ENCODE peak calls at places on chromosome 4, in ten cellular contexts. One of them, this sample, is unnamed.

GRCh38 chr4:86451560-86452322 is 91.9 kb upstream of the MAPK10 start:
- DNase-seq in GM12891: no peak
- DNase-seq in neural progenitor cell: peak; percentile 20
- DNase-seq in stimulated activated CD4-positive, alpha-beta T cell treated with anti-CD3 and anti-CD28 coated beads, Interleukin-4, amount 100 ng/mL, for 1 hour: no peak
- DNase-seq in NCI-H82: no peak
- DNase-seq in DMS153: no peak
- DNase-seq in HEK293T: no peak
- DNase-seq in SHP77 treated with DMSO at 0.1 percent for 48 hours: peak; percentile 36
- DNase-seq in fibroblast of gingiva: peak; percentile 6
- DNase-seq in midbrain: peak; percentile 1
- DNase-seq in this sample: peak; percentile 18

GRCh38 chr4:128757712-128758111 is 51.8 kb upstream of the JADE1 start:
- DNase-seq in GM12891: no peak
- DNase-seq in neural progenitor cell: peak; percentile 53
- DNase-seq in stimulated activated CD4-positive, alpha-beta T cell treated with anti-CD3 and anti-CD28 coated beads, Interleukin-4, amount 100 ng/mL, for 1 hour: no peak
- DNase-seq in NCI-H82: peak; percentile 70
- DNase-seq in DMS153: peak; percentile 26
- DNase-seq in HEK293T: peak; percentile 16
- DNase-seq in SHP77 treated with DMSO at 0.1 percent for 48 hours: no peak
- DNase-seq in fibroblast of gingiva: peak; percentile 53
- DNase-seq in midbrain: peak; percentile 40
- DNase-seq in this sample: no peak

GRCh38 chr4:87819281-87819919 is 13.4 kb upstream of the MEPE start:
- DNase-seq in GM12891: no peak
- DNase-seq in neural progenitor cell: peak; percentile 18
- DNase-seq in stimulated activated CD4-positive, alpha-beta T cell treated with anti-CD3 and anti-CD28 coated beads, Interleukin-4, amount 100 ng/mL, for 1 hour: no peak
- DNase-seq in NCI-H82: no peak
- DNase-seq in DMS153: no peak
- DNase-seq in HEK293T: no peak
- DNase-seq in SHP77 treated with DMSO at 0.1 percent for 48 hours: no peak
- DNase-seq in fibroblast of gingiva: no peak
- DNase-seq in midbrain: no peak
- DNase-seq in this sample: peak; percentile 26

GRCh38 chr4:176824645-176825366 is 32.1 kb upstream of the VEGFC start:
- DNase-seq in GM12891: no peak
- DNase-seq in neural progenitor cell: no peak
- DNase-seq in stimulated activated CD4-positive, alpha-beta T cell treated with anti-CD3 and anti-CD28 coated beads, Interleukin-4, amount 100 ng/mL, for 1 hour: no peak
- DNase-seq in NCI-H82: no peak
- DNase-seq in DMS153: no peak
- DNase-seq in HEK293T: no peak
- DNase-seq in SHP77 treated with DMSO at 0.1 percent for 48 hours: no peak
- DNase-seq in fibroblast of gingiva: no peak
- DNase-seq in midbrain: no peak
- DNase-seq in this sample: no peak

GRCh38 chr4:86033171-86033570 is 326.7 kb downstream of the MAPK10 start:
- DNase-seq in GM12891: no peak
- DNase-seq in neural progenitor cell: no peak
- DNase-seq in stimulated activated CD4-positive, alpha-beta T cell treated with anti-CD3 and anti-CD28 coated beads, Interleukin-4, amount 100 ng/mL, for 1 hour: no peak
- DNase-seq in NCI-H82: no peak
- DNase-seq in DMS153: no peak
- DNase-seq in HEK293T: no peak
- DNase-seq in SHP77 treated with DMSO at 0.1 percent for 48 hours: no peak
- DNase-seq in fibroblast of gingiva: peak; percentile 99
- DNase-seq in midbrain: peak; percentile 49
- DNase-seq in this sample: no peak

GRCh38 chr4:148021706-148022105 is 289.8 kb downstream of the ARHGAP10 start:
- DNase-seq in GM12891: no peak
- DNase-seq in neural progenitor cell: no peak
- DNase-seq in stimulated activated CD4-positive, alpha-beta T cell treated with anti-CD3 and anti-CD28 coated beads, Interleukin-4, amount 100 ng/mL, for 1 hour: no peak
- DNase-seq in NCI-H82: no peak
- DNase-seq in DMS153: no peak
- DNase-seq in HEK293T: no peak
- DNase-seq in SHP77 treated with DMSO at 0.1 percent for 48 hours: no peak
- DNase-seq in fibroblast of gingiva: no peak
- DNase-seq in midbrain: no peak
- DNase-seq in this sample: no peak

GRCh38 chr4:114921790-114922581 is 191.4 kb downstream of the NDST4 start:
- DNase-seq in GM12891: no peak
- DNase-seq in neural progenitor cell: peak; percentile 30
- DNase-seq in stimulated activated CD4-positive, alpha-beta T cell treated with anti-CD3 and anti-CD28 coated beads, Interleukin-4, amount 100 ng/mL, for 1 hour: no peak
- DNase-seq in NCI-H82: no peak
- DNase-seq in DMS153: peak; percentile 71
- DNase-seq in HEK293T: no peak
- DNase-seq in SHP77 treated with DMSO at 0.1 percent for 48 hours: peak; percentile 70
- DNase-seq in fibroblast of gingiva: no peak
- DNase-seq in midbrain: no peak
- DNase-seq in this sample: no peak

GRCh38 chr4:11622961-11623725 is 194.4 kb upstream of the HS3ST1 start:
- DNase-seq in GM12891: no peak
- DNase-seq in neural progenitor cell: peak; percentile 7
- DNase-seq in stimulated activated CD4-positive, alpha-beta T cell treated with anti-CD3 and anti-CD28 coated beads, Interleukin-4, amount 100 ng/mL, for 1 hour: no peak
- DNase-seq in NCI-H82: no peak
- DNase-seq in DMS153: no peak
- DNase-seq in HEK293T: no peak
- DNase-seq in SHP77 treated with DMSO at 0.1 percent for 48 hours: no peak
- DNase-seq in fibroblast of gingiva: no peak
- DNase-seq in midbrain: no peak
- DNase-seq in this sample: no peak

GRCh38 chr4:152946460-152946859 is 10.3 kb downstream of the FHDC1 start:
- DNase-seq in GM12891: no peak
- DNase-seq in neural progenitor cell: no peak
- DNase-seq in stimulated activated CD4-positive, alpha-beta T cell treated with anti-CD3 and anti-CD28 coated beads, Interleukin-4, amount 100 ng/mL, for 1 hour: no peak
- DNase-seq in NCI-H82: peak; percentile 58
- DNase-seq in DMS153: no peak
- DNase-seq in HEK293T: no peak
- DNase-seq in SHP77 treated with DMSO at 0.1 percent for 48 hours: no peak
- DNase-seq in fibroblast of gingiva: no peak
- DNase-seq in midbrain: no peak
- DNase-seq in this sample: no peak

GRCh38 chr4:86319390-86319789 is 40.5 kb downstream of the MAPK10 start:
- DNase-seq in GM12891: no peak
- DNase-seq in neural progenitor cell: no peak
- DNase-seq in stimulated activated CD4-positive, alpha-beta T cell treated with anti-CD3 and anti-CD28 coated beads, Interleukin-4, amount 100 ng/mL, for 1 hour: no peak
- DNase-seq in NCI-H82: no peak
- DNase-seq in DMS153: no peak
- DNase-seq in HEK293T: no peak
- DNase-seq in SHP77 treated with DMSO at 0.1 percent for 48 hours: no peak
- DNase-seq in fibroblast of gingiva: no peak
- DNase-seq in midbrain: no peak
- DNase-seq in this sample: no peak

GRCh38 chr4:77021614-77022089 is 54.1 kb downstream of the CCNI start:
- DNase-seq in GM12891: no peak
- DNase-seq in neural progenitor cell: no peak
- DNase-seq in stimulated activated CD4-positive, alpha-beta T cell treated with anti-CD3 and anti-CD28 coated beads, Interleukin-4, amount 100 ng/mL, for 1 hour: no peak
- DNase-seq in NCI-H82: no peak
- DNase-seq in DMS153: no peak
- DNase-seq in HEK293T: no peak
- DNase-seq in SHP77 treated with DMSO at 0.1 percent for 48 hours: no peak
- DNase-seq in fibroblast of gingiva: peak; percentile 96
- DNase-seq in midbrain: no peak
- DNase-seq in this sample: peak; percentile 30

GRCh38 chr4:97139796-97140195 is 1003.5 kb downstream of the STPG2 start:
- DNase-seq in GM12891: no peak
- DNase-seq in neural progenitor cell: no peak
- DNase-seq in stimulated activated CD4-positive, alpha-beta T cell treated with anti-CD3 and anti-CD28 coated beads, Interleukin-4, amount 100 ng/mL, for 1 hour: no peak
- DNase-seq in NCI-H82: no peak
- DNase-seq in DMS153: no peak
- DNase-seq in HEK293T: no peak
- DNase-seq in SHP77 treated with DMSO at 0.1 percent for 48 hours: no peak
- DNase-seq in fibroblast of gingiva: no peak
- DNase-seq in midbrain: no peak
- DNase-seq in this sample: no peak

GRCh38 chr4:35730414-35730813 is 513.9 kb downstream of the ARAP2 start:
- DNase-seq in GM12891: no peak
- DNase-seq in neural progenitor cell: no peak
- DNase-seq in stimulated activated CD4-positive, alpha-beta T cell treated with anti-CD3 and anti-CD28 coated beads, Interleukin-4, amount 100 ng/mL, for 1 hour: no peak
- DNase-seq in NCI-H82: no peak
- DNase-seq in DMS153: no peak
- DNase-seq in HEK293T: no peak
- DNase-seq in SHP77 treated with DMSO at 0.1 percent for 48 hours: no peak
- DNase-seq in fibroblast of gingiva: no peak
- DNase-seq in midbrain: no peak
- DNase-seq in this sample: no peak

GRCh38 chr4:147590249-147590920 is 26.8 kb upstream of the TMEM184C start:
- DNase-seq in GM12891: peak; percentile 21
- DNase-seq in neural progenitor cell: peak; percentile 76
- DNase-seq in stimulated activated CD4-positive, alpha-beta T cell treated with anti-CD3 and anti-CD28 coated beads, Interleukin-4, amount 100 ng/mL, for 1 hour: peak; percentile 32
- DNase-seq in NCI-H82: peak; percentile 63
- DNase-seq in DMS153: no peak
- DNase-seq in HEK293T: peak; percentile 57
- DNase-seq in SHP77 treated with DMSO at 0.1 percent for 48 hours: peak; percentile 8
- DNase-seq in fibroblast of gingiva: peak; percentile 57
- DNase-seq in midbrain: peak; percentile 77
- DNase-seq in this sample: peak; percentile 55

GRCh38 chr4:165207016-165207430 is 338 bp upstream of the KLHL2 start:
- DNase-seq in GM12891: peak; percentile 10
- DNase-seq in neural progenitor cell: peak; percentile 37
- DNase-seq in stimulated activated CD4-positive, alpha-beta T cell treated with anti-CD3 and anti-CD28 coated beads, Interleukin-4, amount 100 ng/mL, for 1 hour: no peak
- DNase-seq in NCI-H82: peak; percentile 38
- DNase-seq in DMS153: peak; percentile 24
- DNase-seq in HEK293T: no peak
- DNase-seq in SHP77 treated with DMSO at 0.1 percent for 48 hours: no peak
- DNase-seq in fibroblast of gingiva: peak; percentile 7
- DNase-seq in midbrain: peak; percentile 53
- DNase-seq in this sample: peak; percentile 17

GRCh38 chr4:74400395-74400794 is 35.5 kb downstream of the EREG start:
- DNase-seq in GM12891: no peak
- DNase-seq in neural progenitor cell: no peak
- DNase-seq in stimulated activated CD4-positive, alpha-beta T cell treated with anti-CD3 and anti-CD28 coated beads, Interleukin-4, amount 100 ng/mL, for 1 hour: no peak
- DNase-seq in NCI-H82: peak; percentile 11
- DNase-seq in DMS153: no peak
- DNase-seq in HEK293T: no peak
- DNase-seq in SHP77 treated with DMSO at 0.1 percent for 48 hours: peak; percentile 3
- DNase-seq in fibroblast of gingiva: no peak
- DNase-seq in midbrain: no peak
- DNase-seq in this sample: no peak

GRCh38 chr4:70722199-70722791 is 531 bp downstream of the RUFY3 start:
- DNase-seq in GM12891: no peak
- DNase-seq in neural progenitor cell: no peak
- DNase-seq in stimulated activated CD4-positive, alpha-beta T cell treated with anti-CD3 and anti-CD28 coated beads, Interleukin-4, amount 100 ng/mL, for 1 hour: peak; percentile 20
- DNase-seq in NCI-H82: peak; percentile 77
- DNase-seq in DMS153: no peak
- DNase-seq in HEK293T: no peak
- DNase-seq in SHP77 treated with DMSO at 0.1 percent for 48 hours: peak; percentile 37
- DNase-seq in fibroblast of gingiva: peak; percentile 75
- DNase-seq in midbrain: no peak
- DNase-seq in this sample: peak; percentile 31

GRCh38 chr4:186734251-186734650 is 10.6 kb upstream of the FAT1 start:
- DNase-seq in GM12891: no peak
- DNase-seq in neural progenitor cell: peak; percentile 12
- DNase-seq in stimulated activated CD4-positive, alpha-beta T cell treated with anti-CD3 and anti-CD28 coated beads, Interleukin-4, amount 100 ng/mL, for 1 hour: no peak
- DNase-seq in NCI-H82: peak; percentile 84
- DNase-seq in DMS153: no peak
- DNase-seq in HEK293T: no peak
- DNase-seq in SHP77 treated with DMSO at 0.1 percent for 48 hours: no peak
- DNase-seq in fibroblast of gingiva: no peak
- DNase-seq in midbrain: no peak
- DNase-seq in this sample: no peak

GRCh38 chr4:10099521-10100325 is 16.9 kb downstream of the WDR1 start:
- DNase-seq in GM12891: no peak
- DNase-seq in neural progenitor cell: peak; percentile 48
- DNase-seq in stimulated activated CD4-positive, alpha-beta T cell treated with anti-CD3 and anti-CD28 coated beads, Interleukin-4, amount 100 ng/mL, for 1 hour: peak; percentile 55
- DNase-seq in NCI-H82: peak; percentile 86
- DNase-seq in DMS153: no peak
- DNase-seq in HEK293T: no peak
- DNase-seq in SHP77 treated with DMSO at 0.1 percent for 48 hours: no peak
- DNase-seq in fibroblast of gingiva: no peak
- DNase-seq in midbrain: peak; percentile 18
- DNase-seq in this sample: no peak

GRCh38 chr4:60133414-60133813 is 1066.7 kb upstream of the ADGRL3 start:
- DNase-seq in GM12891: no peak
- DNase-seq in neural progenitor cell: no peak
- DNase-seq in stimulated activated CD4-positive, alpha-beta T cell treated with anti-CD3 and anti-CD28 coated beads, Interleukin-4, amount 100 ng/mL, for 1 hour: no peak
- DNase-seq in NCI-H82: no peak
- DNase-seq in DMS153: no peak
- DNase-seq in HEK293T: no peak
- DNase-seq in SHP77 treated with DMSO at 0.1 percent for 48 hours: no peak
- DNase-seq in fibroblast of gingiva: no peak
- DNase-seq in midbrain: no peak
- DNase-seq in this sample: no peak

GRCh38 chr4:41814565-41814964 is 66.0 kb upstream of the PHOX2B start:
- DNase-seq in GM12891: no peak
- DNase-seq in neural progenitor cell: peak; percentile 68
- DNase-seq in stimulated activated CD4-positive, alpha-beta T cell treated with anti-CD3 and anti-CD28 coated beads, Interleukin-4, amount 100 ng/mL, for 1 hour: no peak
- DNase-seq in NCI-H82: peak; percentile 96
- DNase-seq in DMS153: no peak
- DNase-seq in HEK293T: no peak
- DNase-seq in SHP77 treated with DMSO at 0.1 percent for 48 hours: no peak
- DNase-seq in fibroblast of gingiva: peak; percentile 9
- DNase-seq in midbrain: no peak
- DNase-seq in this sample: no peak

GRCh38 chr4:78565971-78566372 is 14.4 kb downstream of the ANXA3 start:
- DNase-seq in GM12891: no peak
- DNase-seq in neural progenitor cell: no peak
- DNase-seq in stimulated activated CD4-positive, alpha-beta T cell treated with anti-CD3 and anti-CD28 coated beads, Interleukin-4, amount 100 ng/mL, for 1 hour: no peak
- DNase-seq in NCI-H82: no peak
- DNase-seq in DMS153: no peak
- DNase-seq in HEK293T: no peak
- DNase-seq in SHP77 treated with DMSO at 0.1 percent for 48 hours: no peak
- DNase-seq in fibroblast of gingiva: peak; percentile 35
- DNase-seq in midbrain: no peak
- DNase-seq in this sample: peak; percentile 45

GRCh38 chr4:155271557-155271956 is 63.1 kb downstream of the NPY2R start:
- DNase-seq in GM12891: no peak
- DNase-seq in neural progenitor cell: peak; percentile 48
- DNase-seq in stimulated activated CD4-positive, alpha-beta T cell treated with anti-CD3 and anti-CD28 coated beads, Interleukin-4, amount 100 ng/mL, for 1 hour: no peak
- DNase-seq in NCI-H82: no peak
- DNase-seq in DMS153: no peak
- DNase-seq in HEK293T: no peak
- DNase-seq in SHP77 treated with DMSO at 0.1 percent for 48 hours: no peak
- DNase-seq in fibroblast of gingiva: peak; percentile 2
- DNase-seq in midbrain: no peak
- DNase-seq in this sample: no peak

GRCh38 chr4:40196724-40197281 is at the start of gene RHOH:
- DNase-seq in GM12891: no peak
- DNase-seq in neural progenitor cell: peak; percentile 71
- DNase-seq in stimulated activated CD4-positive, alpha-beta T cell treated with anti-CD3 and anti-CD28 coated beads, Interleukin-4, amount 100 ng/mL, for 1 hour: peak; percentile 65
- DNase-seq in NCI-H82: peak; percentile 4
- DNase-seq in DMS153: no peak
- DNase-seq in HEK293T: no peak
- DNase-seq in SHP77 treated with DMSO at 0.1 percent for 48 hours: no peak
- DNase-seq in fibroblast of gingiva: no peak
- DNase-seq in midbrain: no peak
- DNase-seq in this sample: no peak

GRCh38 chr4:4402966-4403365 is 16.1 kb downstream of the NSG1 start:
- DNase-seq in GM12891: no peak
- DNase-seq in neural progenitor cell: no peak
- DNase-seq in stimulated activated CD4-positive, alpha-beta T cell treated with anti-CD3 and anti-CD28 coated beads, Interleukin-4, amount 100 ng/mL, for 1 hour: no peak
- DNase-seq in NCI-H82: no peak
- DNase-seq in DMS153: no peak
- DNase-seq in HEK293T: no peak
- DNase-seq in SHP77 treated with DMSO at 0.1 percent for 48 hours: no peak
- DNase-seq in fibroblast of gingiva: no peak
- DNase-seq in midbrain: no peak
- DNase-seq in this sample: no peak

GRCh38 chr4:8707045-8707781 is 114.6 kb downstream of the CPZ start:
- DNase-seq in GM12891: no peak
- DNase-seq in neural progenitor cell: no peak
- DNase-seq in stimulated activated CD4-positive, alpha-beta T cell treated with anti-CD3 and anti-CD28 coated beads, Interleukin-4, amount 100 ng/mL, for 1 hour: no peak
- DNase-seq in NCI-H82: no peak
- DNase-seq in DMS153: no peak
- DNase-seq in HEK293T: peak; percentile 52
- DNase-seq in SHP77 treated with DMSO at 0.1 percent for 48 hours: no peak
- DNase-seq in fibroblast of gingiva: no peak
- DNase-seq in midbrain: no peak
- DNase-seq in this sample: no peak

GRCh38 chr4:150367326-150367725 is 214.6 kb upstream of the MAB21L2 start:
- DNase-seq in GM12891: no peak
- DNase-seq in neural progenitor cell: peak; percentile 62
- DNase-seq in stimulated activated CD4-positive, alpha-beta T cell treated with anti-CD3 and anti-CD28 coated beads, Interleukin-4, amount 100 ng/mL, for 1 hour: no peak
- DNase-seq in NCI-H82: no peak
- DNase-seq in DMS153: no peak
- DNase-seq in HEK293T: peak; percentile 12
- DNase-seq in SHP77 treated with DMSO at 0.1 percent for 48 hours: no peak
- DNase-seq in fibroblast of gingiva: no peak
- DNase-seq in midbrain: no peak
- DNase-seq in this sample: no peak

GRCh38 chr4:113673450-113673849 is 88.1 kb downstream of the CAMK2D start:
- DNase-seq in GM12891: no peak
- DNase-seq in neural progenitor cell: peak; percentile 11
- DNase-seq in stimulated activated CD4-positive, alpha-beta T cell treated with anti-CD3 and anti-CD28 coated beads, Interleukin-4, amount 100 ng/mL, for 1 hour: peak; percentile 11
- DNase-seq in NCI-H82: peak; percentile 28
- DNase-seq in DMS153: no peak
- DNase-seq in HEK293T: no peak
- DNase-seq in SHP77 treated with DMSO at 0.1 percent for 48 hours: no peak
- DNase-seq in fibroblast of gingiva: no peak
- DNase-seq in midbrain: no peak
- DNase-seq in this sample: no peak

This sample was measured in hepatic stellate cell.